ENCODE peak calls at places on chromosomes 12 and 14, in ten cellular contexts. A is fibroblast of lung, O is lower lobe of right lung, C is choroid plexus epithelial cell, E is AG10803, H is transverse colon, W is foreskin fibroblast, F is PC-3, M is cardiac muscle cell, P is adrenal gland. T is an unnamed sample.

GRCh38 chr12:42790761-42791151 is 201.2 kb upstream of the PRICKLE1 start:
- DNase-seq in A (peak; percentile 73), O (no peak), C (peak; percentile 89), E (peak; percentile 38), H (peak; percentile 9), W (peak; percentile 91), F (peak; percentile 74), M (peak; percentile 84), P (no peak), T (peak; percentile 93)

GRCh38 chr14:91372680-91373495 is 44.7 kb downstream of the CCDC88C start:
- DNase-seq in A (no peak), O (no peak), C (no peak), E (no peak), H (peak; percentile 55), W (no peak), F (no peak), M (no peak), P (no peak), T (no peak)

GRCh38 chr12:93824514-93825500 is 147.6 kb downstream of the CRADD start:
- DNase-seq in A (no peak), O (no peak), C (peak; percentile 68), E (no peak), H (no peak), W (peak; percentile 52), F (no peak), M (no peak), P (no peak), T (peak; percentile 47)

GRCh38 chr12:98574110-98574509 is 19.4 kb upstream of the SLC25A3 start:
- DNase-seq in A (no peak), O (no peak), C (no peak), E (no peak), H (peak; percentile 50), W (peak; percentile 8), F (peak; percentile 73), M (no peak), P (no peak), T (no peak)

GRCh38 chr12:108724054-108724889 is 7.0 kb downstream of the CORO1C start:
- DNase-seq in A (no peak), O (no peak), C (peak; percentile 59), E (peak; percentile 45), H (no peak), W (peak; percentile 68), F (peak; percentile 72), M (no peak), P (no peak), T (peak; percentile 55)

GRCh38 chr12:49470986-49471385 is 67.8 kb upstream of the KCNH3 start:
- DNase-seq in A (no peak), O (no peak), C (no peak), E (no peak), H (no peak), W (peak; percentile 7), F (no peak), M (no peak), P (no peak), T (no peak)

GRCh38 chr14:71647086-71647784 is 285.0 kb upstream of the RGS6 start:
- DNase-seq in A (no peak), O (no peak), C (no peak), E (no peak), H (peak; percentile 35), W (no peak), F (peak; percentile 89), M (no peak), P (no peak), T (no peak)

GRCh38 chr14:106844608-106845285 is 1318.4 kb downstream of the TMEM121 start:
- DNase-seq in A (no peak), O (peak; percentile 89), C (no peak), E (no peak), H (peak; percentile 90), W (no peak), F (peak; percentile 51), M (no peak), P (peak; percentile 54), T (no peak)

GRCh38 chr14:57574617-57575288 is 81.1 kb upstream of the CCDC198 start:
- DNase-seq in A (no peak), O (no peak), C (peak; percentile 0), E (no peak), H (no peak), W (no peak), F (peak; percentile 49), M (no peak), P (no peak), T (no peak)

GRCh38 chr14:62087191-62087590 is 325.0 kb downstream of the SNAPC1 start:
- DNase-seq in A (no peak), O (no peak), C (no peak), E (no peak), H (no peak), W (no peak), F (no peak), M (no peak), P (no peak), T (no peak)

GRCh38 chr12:111993290-111994150 is 19.4 kb downstream of the TMEM116 start:
- DNase-seq in A (no peak), O (no peak), C (no peak), E (no peak), H (no peak), W (no peak), F (no peak), M (no peak), P (no peak), T (no peak)

GRCh38 chr14:69631509-69631908 is 20.1 kb downstream of the SUSD6 start:
- DNase-seq in A (peak; percentile 62), O (no peak), C (peak; percentile 42), E (peak; percentile 65), H (no peak), W (peak; percentile 60), F (peak; percentile 59), M (no peak), P (no peak), T (peak; percentile 19)
- H3K4me3 ChIP-seq in A (no peak overlapping the region), O (no peak overlapping the region), C (no peak overlapping the region), E (no peak overlapping the region), H (no peak overlapping the region), W (no peak overlapping the region), F (no peak overlapping the region), M (no peak overlapping the region), P (no peak overlapping the region), T (no peak overlapping the region)

GRCh38 chr12:132428872-132429121 is 61.2 kb upstream of the FBRSL1 start:
- DNase-seq in A (no peak), O (no peak), C (no peak), E (no peak), H (no peak), W (no peak), F (no peak), M (no peak), P (no peak), T (no peak)
- TF ChIP-seq CTCF in A (no peak), O (no peak), C (no peak), E (no peak), H (no peak), W (no peak), F (no peak), M (no peak), P (no peak), T (no peak)

DNA sequence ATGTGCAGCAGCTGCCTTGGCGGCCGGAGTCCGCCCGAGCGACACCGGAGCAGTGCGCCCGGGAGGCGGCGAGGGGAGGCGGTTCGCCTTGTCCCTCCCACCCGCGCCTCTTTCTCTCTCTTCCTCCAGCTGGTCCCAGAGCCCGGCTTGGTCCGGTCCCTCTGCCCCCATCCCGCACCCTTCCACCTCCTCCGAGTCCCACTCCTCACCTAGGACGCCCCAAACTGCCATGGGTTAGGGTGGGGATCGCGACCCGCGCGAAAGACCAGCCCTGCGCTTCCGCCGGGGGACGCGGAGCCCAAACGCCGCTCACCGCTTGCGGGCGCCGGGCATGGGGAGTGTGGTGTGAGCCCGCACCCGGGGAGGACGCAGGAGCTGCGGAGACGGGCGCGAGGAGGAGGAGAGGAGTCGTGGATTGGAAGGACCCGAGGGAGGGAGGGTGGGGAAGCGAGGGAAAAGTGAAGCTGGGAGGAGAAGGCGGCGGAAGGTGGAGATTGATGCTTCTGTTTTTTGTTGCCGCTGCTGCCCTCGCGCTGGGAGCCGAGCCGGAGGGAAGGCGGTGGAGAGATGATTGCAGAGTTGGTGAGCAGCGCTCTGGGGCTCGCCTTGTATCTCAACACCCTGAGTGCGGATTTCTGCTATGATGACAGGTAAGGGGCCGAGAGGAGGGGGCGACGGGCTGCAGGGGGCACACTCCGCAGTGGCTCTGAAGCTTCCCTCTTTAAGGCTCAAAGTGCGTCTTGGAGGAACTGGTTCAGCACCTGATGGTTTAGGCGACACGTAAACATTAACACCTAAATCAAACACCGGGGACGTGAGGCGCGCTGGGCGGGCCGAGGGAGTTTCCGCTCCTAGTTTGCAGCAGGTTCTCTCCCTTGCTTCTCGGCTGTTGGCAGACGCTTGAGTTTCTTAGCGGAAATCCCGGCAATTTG is 580 bp downstream of the TMTC2 start:
- DNase-seq in A (peak; percentile 25), O (peak; percentile 73), C (peak; percentile 52), E (peak; percentile 9), H (peak; percentile 80), W (peak; percentile 53), F (peak; percentile 56), M (peak; percentile 41), P (peak; percentile 38), T (peak; percentile 28)
- H3K4me3 ChIP-seq in A (peak overlapping the region; percentile 84), O (peak overlapping the region; percentile 89), C (peak overlapping the region; percentile 98), E (peak overlapping the region; percentile 97), H (peak overlapping the region; percentile 77), W (peak overlapping the region; percentile 81), F (peak overlapping the region; percentile 76), M (peak overlapping the region; percentile 85), P (peak overlapping the region; percentile 98), T (peak overlapping the region; percentile 91)

DNA sequence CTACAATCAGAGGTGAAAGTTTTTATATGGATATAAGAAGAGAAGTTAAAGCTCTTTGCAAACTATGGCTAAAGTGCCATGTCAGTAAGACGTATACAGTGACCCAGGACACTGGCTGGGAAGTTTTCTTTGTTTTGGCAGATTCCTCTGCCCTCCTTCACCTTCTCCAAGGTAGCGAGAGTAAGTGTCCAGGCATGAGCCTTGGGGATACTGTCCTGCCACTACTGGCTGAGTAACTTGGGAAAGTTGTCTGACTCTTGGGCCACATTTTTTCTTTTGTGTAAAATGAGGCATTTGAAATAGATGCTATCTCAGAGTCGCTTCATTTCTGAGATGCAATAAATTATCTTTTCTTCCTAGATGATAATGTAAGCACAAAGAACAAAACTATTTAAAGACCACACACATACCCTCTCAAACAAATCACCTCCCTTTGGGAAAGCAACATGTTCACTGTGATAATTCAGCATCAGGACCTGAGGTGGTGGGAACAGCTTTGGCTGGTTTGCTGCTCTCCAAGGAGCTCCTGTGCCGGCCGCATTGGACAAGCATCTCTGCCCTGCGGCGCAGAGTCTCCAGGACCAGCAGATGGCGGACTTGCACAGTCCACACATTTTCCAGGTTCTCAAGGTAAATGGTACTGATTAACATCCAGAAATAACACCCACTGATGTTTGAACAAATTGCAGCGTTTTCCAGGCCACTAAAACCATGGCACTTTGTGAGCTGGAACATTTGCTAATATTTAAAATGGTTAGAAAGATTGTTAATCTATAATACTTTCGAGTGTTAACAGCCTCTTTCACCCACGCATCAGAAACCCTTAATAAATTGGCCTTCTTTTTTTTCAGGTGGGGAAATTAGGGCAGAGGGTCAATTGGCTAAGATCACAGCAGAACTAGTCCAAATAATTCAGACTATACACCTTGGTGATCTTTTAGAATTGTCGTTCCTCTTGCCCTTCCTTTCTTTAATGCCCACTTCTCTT is 106.2 kb downstream of the PTCSC3 start:
- DNase-seq in A (peak; percentile 66), O (peak; percentile 78), C (peak; percentile 83), E (peak; percentile 71), H (peak; percentile 54), W (peak; percentile 80), F (peak; percentile 82), M (peak; percentile 71), P (peak; percentile 72), T (peak; percentile 77)
- TF ChIP-seq CTCF in A (peak; percentile 92), O (peak; percentile 62), C (peak; percentile 96), E (peak; percentile 97), H (peak; percentile 49), W (peak; percentile 92), F (peak; percentile 93), M (peak; percentile 88), P (peak; percentile 47), T (peak; percentile 95)

GRCh38 chr12:91179315-91179714 is 3.3 kb downstream of the DCN start:
- DNase-seq in A (peak; percentile 66), O (no peak), C (peak; percentile 58), E (peak; percentile 62), H (no peak), W (peak; percentile 86), F (peak; percentile 9), M (peak; percentile 64), P (no peak), T (peak; percentile 26)
- H3K4me3 ChIP-seq in A (peak overlapping the region; percentile 94), O (peak overlapping the region; percentile 43), C (peak overlapping the region; percentile 64), E (peak overlapping the region; percentile 72), H (peak overlapping the region; percentile 39), W (peak overlapping the region; percentile 57), F (no peak overlapping the region), M (no peak overlapping the region), P (no peak overlapping the region), T (peak overlapping the region; percentile 17)